ENCODE peak calls at places on chromosomes 6 and 20, in ten cellular contexts. J, Q, H, Z, O, R, P, N, L and S are unnamed samples.

GRCh38 chr20:34271961-34272360 is 30.7 kb downstream of the ASIP start:
- DNase-seq in R (no peak), H (no peak), P (no peak), L (no peak), Z (no peak), O (peak; percentile 91), N (no peak), Q (no peak), J (no peak), S (no peak)

GRCh38 chr20:60804918-60805631 is 447.0 kb upstream of the CDH4 start:
- DNase-seq in O (no peak), J (no peak), Z (no peak), P (no peak), N (no peak), H (peak; percentile 56), L (no peak), Q (no peak), R (no peak), S (no peak)

GRCh38 chr6:138590796-138591709 is 91.8 kb upstream of the NHSL1 start:
- DNase-seq in O (peak; percentile 85), P (no peak), Q (no peak), J (peak; percentile 50), R (peak; percentile 77), Z (peak; percentile 69), H (peak; percentile 91), N (no peak), L (peak; percentile 71), S (peak; percentile 30)

GRCh38 chr6:139778688-139779087 is 404.2 kb upstream of the CITED2 start:
- DNase-seq in P (no peak), Z (no peak), N (no peak), H (no peak), Q (no peak), O (peak; percentile 53), J (no peak), R (no peak), L (no peak), S (no peak)

GRCh38 chr20:24677626-24678328 is 208.3 kb downstream of the SYNDIG1 start:
- DNase-seq in Z (no peak), J (no peak), O (no peak), H (peak; percentile 56), P (no peak), L (no peak), Q (no peak), N (no peak), R (no peak), S (no peak)

GRCh38 chr6:145809785-145810184 is 4.8 kb downstream of the FBXO30 start:
- DNase-seq in R (no peak), H (no peak), O (peak; percentile 50), L (no peak), Q (no peak), J (no peak), N (no peak), P (no peak), Z (no peak), S (no peak)

GRCh38 chr6:33613794-33614166 is 7.3 kb upstream of the ITPR3 start:
- DNase-seq in R (peak; percentile 49), J (no peak), Z (no peak), P (no peak), Q (no peak), L (no peak), N (no peak), O (no peak), H (no peak), S (no peak)

GRCh38 chr20:53413188-53413631 is 180.4 kb downstream of the ZNF217 start:
- DNase-seq in Z (no peak), L (peak; percentile 76), O (no peak), Q (peak; percentile 3), J (no peak), H (peak; percentile 96), N (no peak), P (no peak), R (peak; percentile 73), S (peak; percentile 35)

GRCh38 chr6:91088515-91088914 is 501.6 kb upstream of the MAP3K7 start:
- DNase-seq in O (no peak), J (no peak), P (no peak), L (no peak), Q (no peak), Z (no peak), H (peak; percentile 53), R (no peak), N (no peak), S (no peak)

GRCh38 chr20:4490045-4490444 is 231.7 kb upstream of the PRND start:
- DNase-seq in N (no peak), R (no peak), O (no peak), Z (no peak), H (no peak), P (no peak), J (no peak), L (no peak), Q (no peak), S (no peak)

GRCh38 chr20:13286600-13286999 is 65.5 kb downstream of the ISM1 start:
- DNase-seq in P (no peak), O (no peak), N (peak; percentile 89), L (no peak), Z (no peak), Q (no peak), R (no peak), H (no peak), J (no peak), S (no peak)

GRCh38 chr6:89952696-89953095 is 58.4 kb downstream of the GJA10 start:
- DNase-seq in L (no peak), P (no peak), R (no peak), Q (peak; percentile 60), J (peak; percentile 24), N (no peak), H (no peak), O (peak; percentile 26), Z (peak; percentile 75), S (peak; percentile 96)

DNA sequence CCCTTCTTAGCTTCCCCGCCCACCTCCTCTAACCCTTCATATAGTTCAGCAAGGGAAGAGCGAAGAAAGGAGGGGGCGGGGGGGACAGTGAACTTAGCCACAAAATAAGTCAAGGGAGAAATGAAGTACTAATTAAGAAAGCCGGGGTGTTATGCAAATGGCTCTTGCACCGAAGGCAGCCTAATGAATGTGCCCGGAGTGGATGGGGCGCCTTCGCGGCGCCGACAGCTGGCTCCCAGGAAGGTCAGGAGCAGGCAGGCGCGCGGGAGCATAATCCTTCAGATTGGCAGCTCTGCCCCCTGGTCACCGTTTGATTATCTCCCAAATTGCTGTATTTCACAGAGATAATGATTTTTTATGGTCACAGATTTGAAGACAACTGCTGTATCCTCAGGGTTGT is 395.1 kb downstream of the TFAP2B start:
- DNase-seq in L (no peak), J (no peak), H (peak; percentile 78), O (no peak), N (no peak), Z (no peak), P (no peak), R (no peak), Q (no peak), S (no peak)
- H3K4me3 ChIP-seq in L (no peak overlapping the region), J (no peak overlapping the region), H (peak overlapping the region; percentile 10), O (no peak overlapping the region), N (peak overlapping the region; percentile 8), Z (no peak overlapping the region), P (no peak overlapping the region), R (no peak overlapping the region), Q (no peak overlapping the region), S (no peak overlapping the region)

DNA sequence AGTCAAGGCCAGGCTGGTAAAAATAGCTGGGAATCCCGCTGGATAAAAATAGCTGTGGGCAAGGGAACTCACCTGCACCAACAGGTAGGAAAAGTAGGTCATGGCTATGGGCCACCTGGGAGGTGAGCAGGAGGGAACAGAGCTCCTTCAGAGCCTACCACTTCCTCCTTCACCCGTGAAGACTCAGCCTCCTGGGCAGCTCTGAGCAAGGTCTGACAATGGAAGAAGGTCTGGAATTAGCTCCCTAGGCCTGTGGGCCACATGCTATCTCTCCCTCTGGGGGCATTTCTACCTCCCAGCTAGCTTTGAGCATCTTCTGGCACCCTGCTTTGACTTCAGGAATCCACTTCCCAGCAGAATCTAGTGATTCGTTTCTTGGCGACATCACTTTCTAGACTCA is 153.9 kb downstream of the MRPL14 start:
- DNase-seq in O (no peak), L (no peak), J (no peak), Z (no peak), R (peak; percentile 78), N (peak; percentile 75), H (peak; percentile 40), P (no peak), Q (no peak), S (no peak)
- H3K4me3 ChIP-seq in O (no peak overlapping the region), L (no peak overlapping the region), J (no peak overlapping the region), Z (no peak overlapping the region), R (no peak overlapping the region), N (no peak overlapping the region), H (no peak overlapping the region), P (no peak overlapping the region), Q (no peak overlapping the region), S (no peak overlapping the region)

GRCh38 chr6:132068766-132069165 is 117.6 kb upstream of the CCN2 start:
- DNase-seq in R (no peak), L (no peak), J (no peak), Q (no peak), N (no peak), H (no peak), P (no peak), Z (no peak), O (no peak), S (no peak)

GRCh38 chr6:132072831-132073230 is 121.7 kb upstream of the CCN2 start:
- DNase-seq in N (no peak), L (no peak), H (no peak), O (no peak), J (no peak), P (no peak), Z (no peak), Q (no peak), R (no peak), S (no peak)

GRCh38 chr6:132067286-132067685 is 116.1 kb upstream of the CCN2 start:
- DNase-seq in H (no peak), O (no peak), Z (peak; percentile 82), P (no peak), L (no peak), R (no peak), J (no peak), N (no peak), Q (no peak), S (no peak)

GRCh38 chr6:132072271-132072670 is 121.1 kb upstream of the CCN2 start:
- DNase-seq in Q (no peak), O (no peak), Z (no peak), N (no peak), R (no peak), J (no peak), H (no peak), P (no peak), L (no peak), S (no peak)

GRCh38 chr6:132070356-132070755 is 119.2 kb upstream of the CCN2 start:
- DNase-seq in L (peak; percentile 16), J (no peak), O (no peak), Q (no peak), P (no peak), Z (no peak), R (no peak), N (no peak), H (no peak), S (no peak)
- H3K4me3 ChIP-seq in L (no peak overlapping the region), J (no peak overlapping the region), O (no peak overlapping the region), Q (no peak overlapping the region), P (no peak overlapping the region), Z (no peak overlapping the region), R (no peak overlapping the region), N (no peak overlapping the region), H (no peak overlapping the region), S (no peak overlapping the region)

DNA sequence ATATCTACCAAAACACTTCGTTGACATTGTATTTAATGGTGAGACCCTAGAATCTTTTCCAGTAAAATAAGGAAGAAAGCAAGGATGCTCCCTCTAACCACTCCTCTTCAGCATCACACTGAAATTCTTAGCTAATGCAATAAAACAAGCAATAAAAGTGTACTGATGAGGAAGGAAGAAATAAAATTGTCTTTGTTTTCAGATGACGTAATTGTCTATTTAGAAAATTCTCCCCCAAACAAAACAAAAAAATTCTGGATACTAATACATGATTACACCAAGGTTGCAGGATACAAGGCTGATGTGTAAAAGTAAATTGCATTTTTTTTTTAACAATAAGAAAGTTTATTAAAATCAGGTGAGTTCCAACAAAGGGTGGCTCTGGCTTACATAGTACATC is 205.0 kb upstream of the SSTR4 start:
- DNase-seq in L (no peak), J (no peak), P (no peak), R (no peak), Z (no peak), O (no peak), N (no peak), Q (no peak), H (no peak), S (no peak)
- H3K4me3 ChIP-seq in L (no peak overlapping the region), J (no peak overlapping the region), P (no peak overlapping the region), R (no peak overlapping the region), Z (no peak overlapping the region), O (no peak overlapping the region), N (no peak overlapping the region), Q (no peak overlapping the region), H (no peak overlapping the region), S (no peak overlapping the region)